ENCODE peak calls at places on chromosomes 4 and X, in eight cellular contexts. E is putamen; S is glutamatergic neuron; L is HCT116; P is stimulated activated naive CD4-positive, alpha-beta T cell; B is HepG2; X is HS-5; N is GM03348. F is an unnamed sample.

GRCh38 chr4:177016541-177017141 is 223.9 kb upstream of the VEGFC start:
- DNase-seq in E (no peak), S (no peak), L (no peak), P (no peak), B (no peak), X (peak; percentile 71), N (peak; percentile 52), F (no peak)

GRCh38 chr4:102139132-102139573 is 206.1 kb downstream of the SLC39A8 start:
- DNase-seq in E (no peak), S (no peak), L (peak; percentile 23), P (no peak), B (no peak), X (peak; percentile 54), N (peak; percentile 26), F (no peak)

GRCh38 chrX:103913356-103914020 is 48.9 kb upstream of the TMSB15B start:
- DNase-seq in E (no peak), S (no peak), L (no peak), P (no peak), B (no peak), X (no peak), N (no peak), F (no peak)

GRCh38 chr4:8362483-8362882 is 78.0 kb downstream of the ACOX3 start:
- DNase-seq in E (no peak), S (no peak), L (no peak), P (no peak), B (no peak), X (no peak), N (no peak), F (peak; percentile 11)

GRCh38 chr4:38131371-38132139 is 171.4 kb downstream of the PTTG2 start:
- DNase-seq in E (no peak), S (no peak), L (no peak), P (peak; percentile 80), B (no peak), X (no peak), N (no peak), F (no peak)

GRCh38 chr4:41050840-41051775 is 163.2 kb downstream of the APBB2 start:
- DNase-seq in E (no peak), S (no peak), L (no peak), P (no peak), B (no peak), X (no peak), N (no peak), F (no peak)

GRCh38 chr4:65661469-65661868 is 8.8 kb downstream of the EPHA5 start:
- DNase-seq in E (no peak), S (no peak), L (no peak), P (no peak), B (no peak), X (no peak), N (no peak), F (no peak)

GRCh38 chr4:139715721-139716391 is 50.2 kb downstream of the MGST2 start:
- DNase-seq in E (no peak), S (no peak), L (no peak), P (no peak), B (no peak), X (no peak), N (no peak), F (no peak)

GRCh38 chr4:53576676-53577372 is 14.5 kb downstream of the LNX1 start:
- DNase-seq in E (no peak), S (no peak), L (no peak), P (no peak), B (no peak), X (no peak), N (no peak), F (no peak)

GRCh38 chrX:137041329-137041728 is 7.5 kb upstream of the GPR101 start:
- DNase-seq in E (no peak), S (no peak), L (no peak), P (no peak), B (no peak), X (no peak), N (no peak), F (no peak)

GRCh38 chrX:74788545-74789086 is 136.6 kb downstream of the NEXMIF start:
- DNase-seq in E (no peak), S (no peak), L (no peak), P (no peak), B (no peak), X (no peak), N (no peak), F (no peak)

GRCh38 chr4:2441393-2442174 is 22.8 kb downstream of the CFAP99 start:
- DNase-seq in E (no peak), S (peak; percentile 61), L (peak; percentile 85), P (peak; percentile 36), B (peak; percentile 80), X (no peak), N (peak; percentile 78), F (peak; percentile 19)

GRCh38 chrX:42946544-42947223 is 168.7 kb upstream of the PPP1R2C start:
- DNase-seq in E (no peak), S (no peak), L (no peak), P (no peak), B (no peak), X (no peak), N (no peak), F (no peak)

GRCh38 chr4:148790691-148791090 is 348.5 kb upstream of the NR3C2 start:
- DNase-seq in E (no peak), S (no peak), L (no peak), P (no peak), B (no peak), X (no peak), N (no peak), F (no peak)

GRCh38 chrX:119105826-119106225 is 21.8 kb downstream of the KIAA1210 start:
- DNase-seq in E (no peak), S (no peak), L (no peak), P (no peak), B (no peak), X (no peak), N (peak; percentile 18), F (no peak)

GRCh38 chrX:134623293-134624045 is 34.8 kb downstream of the PLAC1 start:
- DNase-seq in E (no peak), S (no peak), L (no peak), P (no peak), B (no peak), X (no peak), N (no peak), F (no peak)

GRCh38 chrX:132022115-132022862 is 813 bp upstream of the STK26 start:
- DNase-seq in E (no peak), S (no peak), L (no peak), P (peak; percentile 31), B (peak; percentile 2), X (no peak), N (peak; percentile 2), F (no peak)

GRCh38 chrX:22652596-22652995 is 347.2 kb upstream of the DDX53 start:
- DNase-seq in E (peak; percentile 21), S (peak; percentile 11), L (no peak), P (no peak), B (peak; percentile 8), X (no peak), N (peak; percentile 60), F (no peak)

GRCh38 chr4:25687763-25688162 is 32.1 kb downstream of the SLC34A2 start:
- DNase-seq in E (no peak), S (no peak), L (no peak), P (no peak), B (no peak), X (no peak), N (no peak), F (no peak)

GRCh38 chrX:39527045-39527444 is 570.7 kb downstream of the BCOR start:
- DNase-seq in E (no peak), S (no peak), L (no peak), P (no peak), B (no peak), X (peak; percentile 32), N (peak; percentile 42), F (no peak)

GRCh38 chrX:135087867-135088266 is 32.5 kb downstream of the ETDB start:
- DNase-seq in E (no peak), S (no peak), L (no peak), P (no peak), B (no peak), X (no peak), N (no peak), F (no peak)

GRCh38 chr4:56860781-56861180 is 39.3 kb upstream of the SPINK2 start:
- DNase-seq in E (no peak), S (no peak), L (no peak), P (no peak), B (no peak), X (no peak), N (no peak), F (no peak)

GRCh38 chr4:59380841-59381366 is 1819.2 kb upstream of the ADGRL3 start:
- DNase-seq in E (no peak), S (no peak), L (no peak), P (no peak), B (no peak), X (no peak), N (no peak), F (no peak)

GRCh38 chrX:9131066-9131465 is 97.1 kb upstream of the FAM9B start:
- DNase-seq in E (peak; percentile 46), S (no peak), L (no peak), P (no peak), B (no peak), X (no peak), N (no peak), F (no peak)

GRCh38 chr4:183355405-183355804 is 33.2 kb upstream of the CLDN24 start:
- DNase-seq in E (no peak), S (no peak), L (no peak), P (no peak), B (no peak), X (peak; percentile 45), N (peak; percentile 55), F (no peak)

GRCh38 chrX:110569506-110569905 is 210.9 kb downstream of the RTL9 start:
- DNase-seq in E (no peak), S (no peak), L (no peak), P (no peak), B (no peak), X (peak; percentile 22), N (peak; percentile 8), F (no peak)

GRCh38 chrX:23822397-23822796 is 39.4 kb downstream of the SAT1 start:
- DNase-seq in E (peak; percentile 59), S (no peak), L (no peak), P (no peak), B (peak; percentile 73), X (no peak), N (no peak), F (no peak)

GRCh38 chr4:70958681-70959080 is 34.8 kb upstream of the DCK start:
- DNase-seq in E (no peak), S (no peak), L (no peak), P (no peak), B (no peak), X (peak; percentile 18), N (peak; percentile 86), F (no peak)

GRCh38 chrX:13570245-13570573 is 808 bp downstream of the EGFL6 start:
- DNase-seq in E (no peak), S (no peak), L (no peak), P (no peak), B (no peak), X (no peak), N (no peak), F (no peak)

GRCh38 chrX:39451061-39451460 is 646.7 kb downstream of the BCOR start:
- DNase-seq in E (no peak), S (no peak), L (no peak), P (no peak), B (no peak), X (no peak), N (no peak), F (no peak)

GRCh38 chrX:38882894-38883620 is 81.8 kb downstream of the MID1IP1 start:
- DNase-seq in E (no peak), S (no peak), L (peak; percentile 48), P (no peak), B (no peak), X (peak; percentile 78), N (peak; percentile 70), F (peak; percentile 61)

GRCh38 chrX:151901821-151902220 is 10.9 kb upstream of the MAGEA4 start:
- DNase-seq in E (no peak), S (no peak), L (no peak), P (no peak), B (no peak), X (no peak), N (no peak), F (no peak)

GRCh38 chr4:148118628-148119027 is 323.6 kb downstream of the NR3C2 start:
- DNase-seq in E (no peak), S (no peak), L (no peak), P (no peak), B (no peak), X (no peak), N (no peak), F (no peak)

GRCh38 chr4:95549246-95550138 is 719 bp upstream of the UNC5C start:
- DNase-seq in E (peak; percentile 88), S (peak; percentile 76), L (no peak), P (no peak), B (no peak), X (no peak), N (peak; percentile 33), F (no peak)